ENCODE peak calls at places on chromosomes 11 and 22, in six cellular contexts. One of them, this sample, is unnamed.

GRCh38 chr11:125935629-125936199 is 10.1 kb upstream of the VSIG10L2 start:
- DNase-seq in stimulated activated CD4-positive, alpha-beta T cell treated with anti-CD3 and anti-CD28 coated beads, TNF-alpha, amount 100 ng/mL, for 24 hours: no peak
- DNase-seq in HTR-8/SVneo: no peak
- DNase-seq in psoas muscle: no peak
- DNase-seq in HEK293T: no peak
- DNase-seq in choroid plexus epithelial cell: no peak
- DNase-seq in this sample: no peak

GRCh38 chr11:10307022-10307410 is 2.1 kb downstream of the ADM start:
- DNase-seq in stimulated activated CD4-positive, alpha-beta T cell treated with anti-CD3 and anti-CD28 coated beads, TNF-alpha, amount 100 ng/mL, for 24 hours: no peak
- DNase-seq in psoas muscle: no peak
- DNase-seq in choroid plexus epithelial cell: no peak
- DNase-seq in HTR-8/SVneo: no peak
- DNase-seq in HEK293T: no peak
- DNase-seq in this sample: no peak

GRCh38 chr22:37566329-37566837 is 6.1 kb downstream of the CDC42EP1 start:
- DNase-seq in choroid plexus epithelial cell: no peak
- DNase-seq in stimulated activated CD4-positive, alpha-beta T cell treated with anti-CD3 and anti-CD28 coated beads, TNF-alpha, amount 100 ng/mL, for 24 hours: no peak
- DNase-seq in HTR-8/SVneo: no peak
- DNase-seq in HEK293T: no peak
- DNase-seq in psoas muscle: no peak
- DNase-seq in this sample: peak; percentile 63

GRCh38 chr22:42078469-42079318 is 806 bp upstream of the SMDT1 start:
- DNase-seq in HEK293T: peak; percentile 25
- DNase-seq in psoas muscle: no peak
- DNase-seq in HTR-8/SVneo: no peak
- DNase-seq in stimulated activated CD4-positive, alpha-beta T cell treated with anti-CD3 and anti-CD28 coated beads, TNF-alpha, amount 100 ng/mL, for 24 hours: no peak
- DNase-seq in choroid plexus epithelial cell: peak; percentile 50
- DNase-seq in this sample: no peak

GRCh38 chr11:122145715-122146274 is 29.8 kb upstream of the BLID start:
- DNase-seq in psoas muscle: no peak
- DNase-seq in HEK293T: no peak
- DNase-seq in HTR-8/SVneo: no peak
- DNase-seq in choroid plexus epithelial cell: no peak
- DNase-seq in stimulated activated CD4-positive, alpha-beta T cell treated with anti-CD3 and anti-CD28 coated beads, TNF-alpha, amount 100 ng/mL, for 24 hours: no peak
- DNase-seq in this sample: no peak

GRCh38 chr11:33942954-33943353 is 51.1 kb upstream of the LMO2 start:
- DNase-seq in stimulated activated CD4-positive, alpha-beta T cell treated with anti-CD3 and anti-CD28 coated beads, TNF-alpha, amount 100 ng/mL, for 24 hours: no peak
- DNase-seq in HTR-8/SVneo: no peak
- DNase-seq in psoas muscle: peak; percentile 60
- DNase-seq in HEK293T: no peak
- DNase-seq in choroid plexus epithelial cell: peak; percentile 68
- DNase-seq in this sample: peak; percentile 45

GRCh38 chr11:67996051-67996450 is 7.8 kb downstream of the UNC93B1 start:
- DNase-seq in stimulated activated CD4-positive, alpha-beta T cell treated with anti-CD3 and anti-CD28 coated beads, TNF-alpha, amount 100 ng/mL, for 24 hours: no peak
- DNase-seq in HEK293T: no peak
- DNase-seq in choroid plexus epithelial cell: no peak
- DNase-seq in psoas muscle: no peak
- DNase-seq in HTR-8/SVneo: no peak
- DNase-seq in this sample: no peak

GRCh38 chr22:36440429-36441002 is 40.9 kb downstream of the TXN2 start:
- DNase-seq in choroid plexus epithelial cell: no peak
- DNase-seq in HEK293T: no peak
- DNase-seq in stimulated activated CD4-positive, alpha-beta T cell treated with anti-CD3 and anti-CD28 coated beads, TNF-alpha, amount 100 ng/mL, for 24 hours: no peak
- DNase-seq in HTR-8/SVneo: no peak
- DNase-seq in psoas muscle: no peak
- DNase-seq in this sample: no peak

GRCh38 chr11:72613977-72614376 is 60.2 kb downstream of the PDE2A start:
- DNase-seq in stimulated activated CD4-positive, alpha-beta T cell treated with anti-CD3 and anti-CD28 coated beads, TNF-alpha, amount 100 ng/mL, for 24 hours: no peak
- DNase-seq in psoas muscle: peak; percentile 39
- DNase-seq in choroid plexus epithelial cell: no peak
- DNase-seq in HTR-8/SVneo: no peak
- DNase-seq in HEK293T: no peak
- DNase-seq in this sample: no peak

GRCh38 chr22:30609260-30610185 is 2.5 kb downstream of the TCN2 start:
- DNase-seq in choroid plexus epithelial cell: peak; percentile 91
- DNase-seq in HTR-8/SVneo: peak; percentile 83
- DNase-seq in psoas muscle: peak; percentile 33
- DNase-seq in HEK293T: no peak
- DNase-seq in stimulated activated CD4-positive, alpha-beta T cell treated with anti-CD3 and anti-CD28 coated beads, TNF-alpha, amount 100 ng/mL, for 24 hours: no peak
- DNase-seq in this sample: peak; percentile 38

GRCh38 chr11:120210651-120211521 is at the start of gene OAF:
- DNase-seq in choroid plexus epithelial cell: peak; percentile 85
- DNase-seq in HEK293T: peak; percentile 83
- DNase-seq in stimulated activated CD4-positive, alpha-beta T cell treated with anti-CD3 and anti-CD28 coated beads, TNF-alpha, amount 100 ng/mL, for 24 hours: peak; percentile 25
- DNase-seq in HTR-8/SVneo: peak; percentile 82
- DNase-seq in psoas muscle: peak; percentile 81
- DNase-seq in this sample: peak; percentile 73

GRCh38 chr11:12201016-12201985 is 90.9 kb downstream of the MICAL2 start:
- DNase-seq in choroid plexus epithelial cell: peak; percentile 80
- DNase-seq in HTR-8/SVneo: peak; percentile 72
- DNase-seq in HEK293T: no peak
- DNase-seq in stimulated activated CD4-positive, alpha-beta T cell treated with anti-CD3 and anti-CD28 coated beads, TNF-alpha, amount 100 ng/mL, for 24 hours: no peak
- DNase-seq in psoas muscle: no peak
- DNase-seq in this sample: no peak

GRCh38 chr11:66291303-66291705 is 390 bp upstream of the TMEM151A start:
- DNase-seq in choroid plexus epithelial cell: no peak
- DNase-seq in psoas muscle: no peak
- DNase-seq in HTR-8/SVneo: no peak
- DNase-seq in stimulated activated CD4-positive, alpha-beta T cell treated with anti-CD3 and anti-CD28 coated beads, TNF-alpha, amount 100 ng/mL, for 24 hours: no peak
- DNase-seq in HEK293T: no peak
- DNase-seq in this sample: no peak

GRCh38 chr11:101010899-101011298 is 118.7 kb downstream of the PGR start:
- DNase-seq in stimulated activated CD4-positive, alpha-beta T cell treated with anti-CD3 and anti-CD28 coated beads, TNF-alpha, amount 100 ng/mL, for 24 hours: no peak
- DNase-seq in psoas muscle: no peak
- DNase-seq in HEK293T: no peak
- DNase-seq in HTR-8/SVneo: peak; percentile 11
- DNase-seq in choroid plexus epithelial cell: peak; percentile 14
- DNase-seq in this sample: no peak

GRCh38 chr11:69301033-69301490 is 7.1 kb downstream of the MYEOV start:
- DNase-seq in choroid plexus epithelial cell: no peak
- DNase-seq in HEK293T: no peak
- DNase-seq in stimulated activated CD4-positive, alpha-beta T cell treated with anti-CD3 and anti-CD28 coated beads, TNF-alpha, amount 100 ng/mL, for 24 hours: no peak
- DNase-seq in psoas muscle: no peak
- DNase-seq in HTR-8/SVneo: no peak
- DNase-seq in this sample: no peak

GRCh38 chr11:45390407-45390806 is 104.3 kb upstream of the SYT13 start:
- DNase-seq in stimulated activated CD4-positive, alpha-beta T cell treated with anti-CD3 and anti-CD28 coated beads, TNF-alpha, amount 100 ng/mL, for 24 hours: no peak
- DNase-seq in psoas muscle: no peak
- DNase-seq in HTR-8/SVneo: no peak
- DNase-seq in HEK293T: no peak
- DNase-seq in choroid plexus epithelial cell: peak; percentile 55
- DNase-seq in this sample: no peak

GRCh38 chr11:12827369-12827768 is 153.1 kb downstream of the TEAD1 start:
- DNase-seq in HEK293T: no peak
- DNase-seq in psoas muscle: no peak
- DNase-seq in HTR-8/SVneo: no peak
- DNase-seq in stimulated activated CD4-positive, alpha-beta T cell treated with anti-CD3 and anti-CD28 coated beads, TNF-alpha, amount 100 ng/mL, for 24 hours: no peak
- DNase-seq in choroid plexus epithelial cell: no peak
- DNase-seq in this sample: no peak

GRCh38 chr11:77174559-77174958 is 46.5 kb downstream of the MYO7A start:
- DNase-seq in psoas muscle: no peak
- DNase-seq in HTR-8/SVneo: no peak
- DNase-seq in HEK293T: no peak
- DNase-seq in choroid plexus epithelial cell: no peak
- DNase-seq in stimulated activated CD4-positive, alpha-beta T cell treated with anti-CD3 and anti-CD28 coated beads, TNF-alpha, amount 100 ng/mL, for 24 hours: no peak
- DNase-seq in this sample: no peak

GRCh38 chr11:64448599-64449380 is 89.8 kb downstream of the RPS6KA4 start:
- DNase-seq in stimulated activated CD4-positive, alpha-beta T cell treated with anti-CD3 and anti-CD28 coated beads, TNF-alpha, amount 100 ng/mL, for 24 hours: peak; percentile 43
- DNase-seq in choroid plexus epithelial cell: peak; percentile 65
- DNase-seq in HTR-8/SVneo: peak; percentile 88
- DNase-seq in HEK293T: peak; percentile 86
- DNase-seq in psoas muscle: peak; percentile 81
- DNase-seq in this sample: peak; percentile 78

GRCh38 chr11:37557990-37558389 is 960.0 kb upstream of the RAG2 start:
- DNase-seq in stimulated activated CD4-positive, alpha-beta T cell treated with anti-CD3 and anti-CD28 coated beads, TNF-alpha, amount 100 ng/mL, for 24 hours: no peak
- DNase-seq in HTR-8/SVneo: no peak
- DNase-seq in choroid plexus epithelial cell: no peak
- DNase-seq in HEK293T: no peak
- DNase-seq in psoas muscle: no peak
- DNase-seq in this sample: no peak

GRCh38 chr11:114782650-114783310 is 104.5 kb downstream of the NXPE2 start:
- DNase-seq in HEK293T: no peak
- DNase-seq in psoas muscle: no peak
- DNase-seq in HTR-8/SVneo: no peak
- DNase-seq in stimulated activated CD4-positive, alpha-beta T cell treated with anti-CD3 and anti-CD28 coated beads, TNF-alpha, amount 100 ng/mL, for 24 hours: no peak
- DNase-seq in choroid plexus epithelial cell: no peak
- DNase-seq in this sample: no peak

GRCh38 chr22:17085277-17086091 is 684 bp downstream of the IL17RA start:
- DNase-seq in stimulated activated CD4-positive, alpha-beta T cell treated with anti-CD3 and anti-CD28 coated beads, TNF-alpha, amount 100 ng/mL, for 24 hours: no peak
- DNase-seq in psoas muscle: peak; percentile 66
- DNase-seq in choroid plexus epithelial cell: peak; percentile 11
- DNase-seq in HEK293T: peak; percentile 38
- DNase-seq in HTR-8/SVneo: no peak
- DNase-seq in this sample: no peak

GRCh38 chr11:74487875-74488274 is 5.6 kb downstream of the LIPT2 start:
- DNase-seq in HEK293T: no peak
- DNase-seq in HTR-8/SVneo: no peak
- DNase-seq in choroid plexus epithelial cell: no peak
- DNase-seq in stimulated activated CD4-positive, alpha-beta T cell treated with anti-CD3 and anti-CD28 coated beads, TNF-alpha, amount 100 ng/mL, for 24 hours: no peak
- DNase-seq in psoas muscle: no peak
- DNase-seq in this sample: no peak

GRCh38 chr11:110962907-110963306 is 250.7 kb upstream of the ARHGAP20 start:
- DNase-seq in psoas muscle: no peak
- DNase-seq in stimulated activated CD4-positive, alpha-beta T cell treated with anti-CD3 and anti-CD28 coated beads, TNF-alpha, amount 100 ng/mL, for 24 hours: no peak
- DNase-seq in HTR-8/SVneo: no peak
- DNase-seq in choroid plexus epithelial cell: peak; percentile 55
- DNase-seq in HEK293T: no peak
- DNase-seq in this sample: no peak

This sample was measured in globus pallidus.